ENCODE peak calls at places on chromosome 19, in ten cellular contexts. V is activated T-cell treated with anti-CD3 and anti-CD28 coated beads for 4 hours; Z is left lung; X is NCI-H1436; W is cardiac fibroblast; R is MCF 10A; F is Caco-2; B is cerebellar nuclear complex; H is stimulated activated CD4-positive, alpha-beta T cell treated with anti-CD3 and anti-CD28 coated beads, Interleukin-15, amount 100 ng/mL, for 1 hour; O is ELR. K is an unnamed sample.
A peak's percentile ranks its signal among the peaks of the same experiment; 100 is the strongest.

GRCh38 chr19:55643003-55643732 is at the start of gene ZNF581:
- DNase-seq in V (peak; percentile 74), Z (peak; percentile 77), X (peak; percentile 57), B (peak; percentile 2), O (peak; percentile 81), R (peak; percentile 79), H (peak; percentile 60), F (peak; percentile 89), W (peak; percentile 82), K (no peak)

GRCh38 chr19:42113641-42114348 is 18.5 kb downstream of the POU2F2 start:
- DNase-seq in V (no peak), W (peak; percentile 99), R (peak; percentile 97), O (peak; percentile 99), X (peak; percentile 96), Z (no peak), F (no peak), B (no peak), H (no peak), K (no peak)

GRCh38 chr19:8815780-8816179 is 16.3 kb downstream of the ZNF558 start:
- DNase-seq in V (no peak), R (no peak), O (no peak), H (no peak), X (no peak), Z (no peak), W (no peak), F (no peak), B (no peak), K (no peak)

GRCh38 chr19:3160219-3160618 is 18.4 kb upstream of the S1PR4 start:
- DNase-seq in B (no peak), X (no peak), R (no peak), Z (no peak), F (no peak), V (no peak), W (no peak), O (no peak), H (no peak), K (no peak)

GRCh38 chr19:43780706-43781525 is at the start of gene KCNN4:
- DNase-seq in F (no peak), Z (peak; percentile 54), B (no peak), X (peak; percentile 69), R (peak; percentile 78), H (peak; percentile 38), O (peak; percentile 76), W (peak; percentile 73), V (peak; percentile 49), K (peak; percentile 77)

GRCh38 chr19:8334458-8335342 is 8.4 kb downstream of the KANK3 start:
- DNase-seq in W (peak; percentile 61), B (no peak), F (peak; percentile 80), R (peak; percentile 71), H (no peak), Z (peak; percentile 57), O (peak; percentile 52), X (no peak), V (no peak), K (no peak)

GRCh38 chr19:3375221-3376088 is 9.1 kb downstream of the NFIC start:
- DNase-seq in O (peak; percentile 37), B (peak; percentile 64), F (no peak), Z (no peak), H (no peak), W (peak; percentile 59), R (peak; percentile 35), V (no peak), X (no peak), K (no peak)

GRCh38 chr19:29664753-29665214 is 477 bp upstream of the PLEKHF1 start:
- DNase-seq in X (no peak), F (no peak), V (no peak), R (no peak), B (no peak), W (no peak), Z (no peak), H (no peak), O (no peak), K (no peak)

GRCh38 chr19:55077106-55077505 is 1.4 kb downstream of the EPS8L1 start:
- DNase-seq in V (no peak), H (no peak), Z (no peak), B (no peak), O (no peak), F (no peak), X (no peak), R (no peak), W (no peak), K (no peak)

GRCh38 chr19:40150170-40150569 is 41.1 kb upstream of the MAP3K10 start:
- DNase-seq in B (no peak), O (no peak), V (no peak), F (no peak), X (no peak), R (no peak), W (peak; percentile 67), Z (no peak), H (no peak), K (no peak)

GRCh38 chr19:611506-611869 is 21.8 kb downstream of the HCN2 start:
- DNase-seq in B (no peak), F (no peak), X (no peak), W (peak; percentile 96), O (peak; percentile 98), Z (no peak), R (peak; percentile 86), H (no peak), V (peak; percentile 55), K (no peak)

GRCh38 chr19:976476-976875 is 7.7 kb upstream of the WDR18 start:
- DNase-seq in B (no peak), Z (no peak), H (no peak), W (no peak), O (no peak), X (no peak), R (no peak), V (no peak), F (no peak), K (no peak)

GRCh38 chr19:2446390-2446789 is 10.4 kb downstream of the LMNB2 start:
- DNase-seq in H (no peak), B (no peak), F (no peak), W (no peak), X (no peak), V (no peak), Z (no peak), O (no peak), R (no peak), K (no peak)

GRCh38 chr19:40805258-40805868 is 6.4 kb downstream of the EGLN2 start:
- DNase-seq in H (no peak), B (no peak), O (no peak), X (no peak), Z (no peak), V (no peak), W (no peak), R (no peak), F (no peak), K (no peak)